ENCODE peak calls at places on chromosome 5, in seven cellular contexts. I, M, Y, Q, C, G and S are unnamed samples.

GRCh38 chr5:173768267-173768806 is 119.8 kb upstream of the CPEB4 start:
- DNase-seq in G (no peak), M (no peak), Y (no peak), I (no peak), C (no peak), Q (no peak), S (no peak)

GRCh38 chr5:171484460-171484899 is 65.0 kb downstream of the FGF18 start:
- DNase-seq in M (no peak), Y (peak), C (peak), I (peak), Q (peak), G (peak), S (no peak)

GRCh38 chr5:72178910-72179815 is 71.9 kb downstream of the MAP1B start:
- DNase-seq in Y (peak), G (no peak), M (no peak), C (peak), I (no peak), Q (peak), S (no peak)

GRCh38 chr5:634191-634590 is 22.1 kb downstream of the CEP72 start:
- DNase-seq in I (no peak), C (no peak), Y (no peak), G (peak), Q (no peak), M (no peak), S (no peak)

GRCh38 chr5:100479079-100479688 is 56.0 kb upstream of the FAM174A start:
- DNase-seq in M (no peak), C (peak), Y (no peak), Q (peak), I (no peak), G (no peak), S (no peak)

GRCh38 chr5:32233220-32233695 is 59.1 kb upstream of the GOLPH3 start:
- DNase-seq in G (no peak), C (no peak), M (no peak), I (no peak), Q (no peak), Y (no peak), S (no peak)

GRCh38 chr5:173538018-173538417 is 78.4 kb downstream of the BOD1 start:
- DNase-seq in M (no peak), Y (no peak), Q (no peak), G (no peak), C (no peak), I (no peak), S (no peak)

GRCh38 chr5:59786271-59786805 is 107.2 kb downstream of the PDE4D start:
- DNase-seq in Q (peak), Y (no peak), C (peak), I (no peak), M (no peak), G (no peak), S (no peak)

GRCh38 chr5:163867738-163868137 is 362.3 kb downstream of the MAT2B start:
- DNase-seq in I (no peak), Q (no peak), M (no peak), Y (no peak), G (no peak), C (peak), S (no peak)

GRCh38 chr5:126359884-126360283 is 63.3 kb upstream of the GRAMD2B start:
- DNase-seq in I (no peak), Y (no peak), G (no peak), C (no peak), M (no peak), Q (no peak), S (no peak)

GRCh38 chr5:61311836-61312808 is 19.9 kb upstream of the ZSWIM6 start:
- DNase-seq in M (no peak), G (no peak), Q (peak), Y (no peak), I (no peak), C (peak), S (no peak)

GRCh38 chr5:78597068-78597857 is 51.3 kb downstream of the LHFPL2 start:
- DNase-seq in G (no peak), I (no peak), Q (peak), M (no peak), Y (no peak), C (peak), S (no peak)

GRCh38 chr5:103033696-103034095 is 86.2 kb downstream of the GIN1 start:
- DNase-seq in G (no peak), Q (no peak), M (no peak), I (no peak), Y (no peak), C (no peak), S (peak)

GRCh38 chr5:151755383-151755782 is 3.0 kb downstream of the ATOX1 start:
- DNase-seq in Y (no peak), I (no peak), G (no peak), C (no peak), Q (no peak), M (no peak), S (no peak)

GRCh38 chr5:151758141-151758429 is 346 bp downstream of the ATOX1 start:
- DNase-seq in Y (peak), G (peak), C (no peak), Q (no peak), M (no peak), I (peak), S (peak)

GRCh38 chr5:151757233-151758140 is 944 bp downstream of the ATOX1 start:
- DNase-seq in M (no peak), C (no peak), Y (no peak), G (peak), I (no peak), Q (no peak), S (no peak)

DNA sequence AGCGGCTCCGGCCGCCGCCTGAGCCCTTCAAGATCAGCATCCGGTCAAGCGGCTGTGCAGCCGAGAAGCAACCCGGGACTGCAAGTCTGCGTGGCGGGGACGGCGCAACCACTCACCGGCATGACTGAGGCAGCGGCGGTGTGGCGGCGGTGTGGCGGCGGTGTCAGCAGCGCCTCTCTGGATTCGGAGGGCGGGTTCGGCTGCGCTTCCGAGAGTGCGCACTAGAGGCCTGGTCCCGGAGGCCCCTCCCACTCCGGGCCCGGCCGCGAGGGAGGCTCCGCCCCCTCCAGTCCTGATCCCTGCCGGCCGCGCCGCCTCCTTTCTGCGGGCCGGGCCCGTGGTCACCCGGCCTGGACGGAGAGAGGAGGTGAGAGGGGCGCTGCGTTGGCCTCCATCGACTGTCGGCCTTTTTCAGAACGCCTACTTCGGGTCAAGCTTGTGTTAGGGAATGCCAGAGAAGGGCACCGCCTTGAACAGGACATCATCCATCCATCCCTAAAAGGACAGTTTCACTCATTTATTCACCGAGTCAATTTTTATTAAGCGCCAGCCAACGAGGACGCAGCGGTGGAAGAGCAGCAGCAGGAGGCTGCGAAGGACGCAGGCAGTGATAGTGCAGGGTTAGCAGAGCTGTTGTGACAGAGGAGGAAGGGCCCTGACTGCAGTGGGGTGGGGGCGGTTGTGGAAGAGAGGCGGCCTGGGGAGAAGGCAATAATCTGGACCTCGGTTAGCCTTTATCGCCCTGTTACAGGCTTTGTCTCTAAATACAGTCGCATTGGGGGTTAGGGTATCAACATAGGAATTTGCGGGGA is at the start of gene ATOX1:
- DNase-seq in C (peak), Y (peak), Q (peak), M (peak), I (peak), G (peak), S (peak)
- TF ChIP-seq CTCF in C (no peak), Y (peak), Q (no peak), M (no peak), I (no peak), G (peak), S (peak)

DNA sequence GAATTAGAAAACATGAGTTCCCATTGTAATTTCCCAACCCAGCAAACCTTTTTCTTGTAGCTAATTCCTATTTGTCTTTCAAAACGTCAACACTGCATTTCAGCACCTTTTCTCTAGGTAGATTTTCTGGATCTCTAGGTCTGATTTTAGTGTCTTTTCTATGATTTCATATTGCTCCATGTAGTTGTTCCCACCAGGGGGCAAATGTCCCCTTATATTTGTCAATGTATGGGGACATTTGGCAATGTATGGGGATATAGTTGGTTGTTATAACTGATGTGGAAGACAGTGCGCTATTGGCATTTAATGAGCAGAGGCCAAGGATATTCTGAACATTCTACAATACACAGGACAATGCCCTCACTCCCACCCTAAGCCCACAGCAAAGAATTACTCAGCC is 273.9 kb upstream of the ADRA1B start:
- DNase-seq in I (no peak), M (no peak), Q (no peak), Y (no peak), C (no peak), G (no peak), S (no peak)
- TF ChIP-seq CTCF in I (no peak), M (peak), Q (no peak), Y (peak), C (no peak), G (no peak), S (no peak)

DNA sequence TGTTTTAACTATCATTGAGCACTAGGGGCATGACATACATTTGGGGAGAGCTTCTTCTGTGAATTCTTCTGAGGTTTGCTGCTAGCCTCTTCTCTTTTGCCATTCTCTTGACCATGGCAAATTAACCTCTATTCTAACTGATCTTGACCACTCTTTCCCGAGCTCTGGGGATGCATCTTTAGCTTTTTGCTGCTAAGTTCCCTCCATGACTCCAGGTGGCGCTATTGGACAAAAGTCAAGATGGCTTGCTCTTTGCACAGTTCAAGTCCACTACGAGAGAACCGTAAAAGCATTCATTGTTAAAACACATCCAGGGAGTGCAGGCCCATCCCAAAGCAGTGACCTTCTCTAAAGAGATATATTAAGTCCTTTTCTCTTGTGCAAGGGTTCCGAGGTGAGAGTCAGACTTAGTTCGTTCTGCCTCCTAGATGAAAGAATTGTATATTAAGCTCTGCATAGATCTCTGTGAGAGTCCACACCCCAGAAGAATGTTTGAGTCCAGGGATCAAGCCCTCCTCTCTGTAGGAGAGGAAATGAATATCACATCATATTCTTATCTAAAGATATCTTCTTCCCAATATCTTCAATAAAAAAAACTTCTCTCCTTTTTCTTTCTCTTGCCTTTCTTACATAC is 1152.9 kb upstream of the CDH6 start:
- DNase-seq in I (peak), M (no peak), C (peak), Q (peak), Y (peak), G (no peak), S (no peak)
- TF ChIP-seq CTCF in I (peak), M (peak), C (peak), Q (peak), Y (peak), G (no peak), S (peak)

GRCh38 chr5:55226934-55227737 is at the start of gene MCIDAS:
- DNase-seq in Y (peak), Q (peak), I (peak), C (no peak), M (peak), G (no peak), S (no peak)
- TF ChIP-seq CTCF in Y (peak), Q (peak), I (peak), C (no peak), M (no peak), G (no peak), S (no peak)

DNA sequence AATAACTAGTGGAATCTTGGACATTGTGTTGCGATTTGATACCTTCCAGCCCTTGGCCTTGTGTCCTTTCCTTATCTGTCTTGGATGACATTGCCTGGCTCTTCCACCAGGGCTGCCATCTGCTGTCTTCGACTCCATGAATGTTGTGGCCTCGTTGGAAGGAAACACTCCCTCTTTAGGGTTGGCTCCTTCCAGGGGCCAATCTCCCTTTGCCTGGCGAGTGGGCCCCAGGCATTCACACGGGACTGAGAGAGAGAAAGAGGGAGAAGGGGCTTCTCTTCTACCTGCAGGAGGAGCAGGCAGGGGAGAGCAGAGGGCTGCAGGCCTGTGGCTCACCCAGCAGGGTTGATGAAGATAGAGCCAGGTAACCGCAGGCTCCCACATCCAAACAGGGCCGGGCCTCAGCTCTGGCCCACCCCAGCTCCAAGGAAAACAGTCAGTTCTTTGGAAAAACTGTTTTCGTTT is 31.3 kb downstream of the FGF1 start:
- DNase-seq in Q (peak), I (no peak), C (no peak), Y (no peak), M (no peak), G (no peak), S (no peak)
- TF ChIP-seq CTCF in Q (no peak), I (no peak), C (peak), Y (no peak), M (no peak), G (no peak), S (no peak)

DNA sequence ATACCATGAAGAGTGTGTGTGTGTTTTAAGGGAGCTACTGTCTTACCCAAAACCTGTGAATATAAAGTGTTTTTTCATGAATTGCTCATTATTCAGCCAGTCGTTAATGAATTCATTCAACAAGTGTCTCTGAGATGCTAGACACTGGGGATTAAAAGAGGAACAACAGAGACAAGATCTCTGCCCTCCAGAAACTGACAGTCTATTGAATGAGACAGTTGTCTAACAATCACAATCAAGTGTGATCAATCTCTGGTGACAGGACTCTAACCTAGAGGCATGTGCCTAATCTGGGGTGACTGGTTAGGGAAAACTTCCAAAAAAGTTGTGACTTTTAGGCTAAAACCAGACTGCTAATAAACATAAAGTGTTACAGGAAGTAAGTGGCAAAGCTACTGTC is 9.6 kb upstream of the UBE2D2 start:
- DNase-seq in Q (no peak), M (no peak), I (no peak), G (no peak), Y (no peak), C (no peak), S (no peak)
- TF ChIP-seq CTCF in Q (no peak), M (no peak), I (no peak), G (no peak), Y (no peak), C (no peak), S (no peak)

GRCh38 chr5:51347157-51347556 is 36.1 kb upstream of the ISL1 start:
- DNase-seq in G (no peak), C (no peak), Q (no peak), I (no peak), Y (no peak), M (no peak), S (no peak)

GRCh38 chr5:51345106-51345505 is 38.1 kb upstream of the ISL1 start:
- DNase-seq in G (no peak), I (no peak), M (no peak), Y (no peak), C (peak), Q (no peak), S (no peak)

GRCh38 chr5:51347704-51348103 is 35.5 kb upstream of the ISL1 start:
- DNase-seq in Q (peak), I (no peak), M (no peak), G (no peak), C (no peak), Y (no peak), S (no peak)
- TF ChIP-seq CTCF in Q (no peak), I (no peak), M (no peak), G (no peak), C (no peak), Y (peak), S (no peak)